ENCODE peak calls at places on chromosome X, in five cellular contexts. S is IMR-90, B is psoas muscle, X is Calu3, R is foreskin fibroblast. U is an unnamed sample.

GRCh38 chrX:42752730-42753129 is 25.2 kb downstream of the PPP1R2C start:
- DNase-seq in S (no peak), B (no peak), X (no peak), R (no peak), U (no peak)

GRCh38 chrX:154918060-154918483 is 31.9 kb downstream of the F8A1 start:
- DNase-seq in S (peak), B (peak), X (peak), R (peak), U (peak)

GRCh38 chrX:123961268-123962005 is at the start of gene STAG2:
- DNase-seq in S (peak), B (peak), X (peak), R (peak), U (peak)

GRCh38 chrX:150499240-150499639 is 69.2 kb upstream of the MTM1 start:
- DNase-seq in S (no peak), B (no peak), X (no peak), R (peak), U (no peak)

GRCh38 chrX:133639726-133640125 is 224.4 kb upstream of the GPC4 start:
- DNase-seq in S (no peak), B (no peak), X (no peak), R (no peak), U (no peak)

GRCh38 chrX:74925210-74926088 is at the start of gene NEXMIF:
- DNase-seq in S (no peak), B (no peak), X (peak), R (peak), U (peak)

GRCh38 chrX:124665878-124666425 is 319.6 kb downstream of the SH2D1A start:
- DNase-seq in S (no peak), B (no peak), X (no peak), R (no peak), U (no peak)

GRCh38 chrX:154358829-154359228 is 15.6 kb downstream of the FLNA start:
- DNase-seq in S (no peak), B (no peak), X (no peak), R (no peak), U (no peak)

GRCh38 chrX:71928856-71929255 is 18.2 kb downstream of the NHSL2 start:
- DNase-seq in S (no peak), B (no peak), X (no peak), R (no peak), U (no peak)

GRCh38 chrX:16457239-16457638 is 192.7 kb upstream of the S100G start:
- DNase-seq in S (no peak), B (no peak), X (no peak), R (no peak), U (no peak)

GRCh38 chrX:119482497-119483480 is 14.5 kb downstream of the SLC25A5 start:
- DNase-seq in S (peak), B (peak), X (peak), R (peak), U (peak)

GRCh38 chrX:114581528-114582263 is 2.2 kb upstream of the HTR2C start:
- DNase-seq in S (no peak), B (no peak), X (no peak), R (peak), U (no peak)

GRCh38 chrX:119007189-119007770 is 32.9 kb downstream of the LONRF3 start:
- DNase-seq in S (no peak), B (no peak), X (no peak), R (no peak), U (no peak)

GRCh38 chrX:48045410-48046311 is 25.8 kb downstream of the ZNF630 start:
- DNase-seq in S (peak), B (no peak), X (no peak), R (peak), U (no peak)

GRCh38 chrX:27890611-27891010 is 82.8 kb downstream of the MAGEB10 start:
- DNase-seq in S (peak), B (no peak), X (no peak), R (peak), U (no peak)

GRCh38 chrX:74736450-74736849 is 122.0 kb upstream of the RLIM start:
- DNase-seq in S (no peak), B (no peak), X (no peak), R (no peak), U (no peak)

GRCh38 chrX:109629310-109629709 is 4.3 kb upstream of the KCNE5 start:
- DNase-seq in S (no peak), B (no peak), X (no peak), R (peak), U (no peak)

GRCh38 chrX:101708180-101708579 is 48.5 kb upstream of the ARMCX2 start:
- DNase-seq in S (peak), B (no peak), X (no peak), R (peak), U (no peak)

GRCh38 chrX:150897371-150898319 is 823 bp downstream of the CD99L2 start:
- DNase-seq in S (no peak), B (peak), X (peak), R (peak), U (no peak)

GRCh38 chrX:23374291-23374690 is 39.6 kb downstream of the PTCHD1 start:
- DNase-seq in S (no peak), B (no peak), X (no peak), R (no peak), U (no peak)

GRCh38 chrX:133776072-133776471 is 209.3 kb downstream of the GPC3 start:
- DNase-seq in S (no peak), B (no peak), X (no peak), R (peak), U (peak)

GRCh38 chrX:288561-288991 is 7.4 kb downstream of the PLCXD1 start:
- DNase-seq in S (no peak), B (no peak), X (no peak), R (no peak), U (no peak)

GRCh38 chrX:48681539-48682183 is 1.9 kb upstream of the WAS start:
- DNase-seq in S (no peak), B (no peak), X (no peak), R (no peak), U (no peak)

GRCh38 chrX:46573896-46574336 is 351 bp downstream of the CHST7 start:
- DNase-seq in S (peak), B (peak), X (peak), R (peak), U (peak)

DNA sequence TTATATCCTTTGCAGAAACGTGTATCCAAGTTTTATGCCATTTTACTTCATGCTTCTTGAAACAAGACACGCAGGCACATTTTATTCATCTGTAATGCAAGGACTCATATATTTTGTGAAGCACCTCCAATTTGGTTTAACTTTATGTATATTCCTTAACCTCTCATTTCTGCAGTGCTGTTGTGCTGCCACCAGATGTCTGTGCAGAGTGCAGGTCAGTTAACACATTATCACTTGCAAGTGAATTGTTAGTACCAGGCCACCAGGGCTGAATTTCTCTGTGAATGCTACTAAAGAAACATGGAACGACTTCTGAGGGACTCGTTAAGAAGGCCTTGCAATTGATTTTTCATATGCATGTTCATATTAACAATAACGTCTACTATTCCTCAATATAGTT is 770.4 kb downstream of the NLGN4X start:
- DNase-seq in S (no peak), B (no peak), X (no peak), R (no peak), U (no peak)
- TF ChIP-seq CTCF in S (no peak), B (no peak), X (no peak), R (no peak), U (no peak)

GRCh38 chrX:69503228-69503834 is 795 bp upstream of the NALF2 start:
- DNase-seq in S (no peak), B (no peak), X (no peak), R (no peak), U (no peak)
- TF ChIP-seq CTCF in S (no peak), B (no peak), X (peak), R (no peak), U (no peak)

GRCh38 chrX:26651755-26652154 is 435.8 kb downstream of the MAGEB5 start:
- DNase-seq in S (no peak), B (no peak), X (no peak), R (no peak), U (no peak)

GRCh38 chrX:26653050-26653449 is 437.1 kb downstream of the MAGEB5 start:
- DNase-seq in S (no peak), B (no peak), X (no peak), R (no peak), U (no peak)

GRCh38 chrX:26649534-26649933 is 433.6 kb downstream of the MAGEB5 start:
- DNase-seq in S (peak), B (no peak), X (no peak), R (peak), U (peak)
- TF ChIP-seq CTCF in S (peak), B (peak), X (peak), R (peak), U (peak)

GRCh38 chrX:20066968-20067708 is 49.6 kb downstream of the MAP7D2 start:
- DNase-seq in S (peak), B (no peak), X (peak), R (peak), U (peak)
- TF ChIP-seq CTCF in S (peak), B (peak), X (peak), R (peak), U (peak)

GRCh38 chrX:9341305-9342201 is 123.3 kb upstream of the TBL1X start:
- DNase-seq in S (peak), B (peak), X (no peak), R (peak), U (peak)
- TF ChIP-seq CTCF in S (no peak), B (no peak), X (no peak), R (no peak), U (no peak)